ENCODE peak calls at places on chromosomes 12 and 14, in eight cellular contexts. Z, J, X, F, C, H, B and G are unnamed samples.

GRCh38 chr12:122870867-122871664 is 24.9 kb downstream of the VPS37B start:
- DNase-seq in H (no peak), B (peak; percentile 72), C (peak; percentile 37), F (peak; percentile 76), X (peak; percentile 43), Z (peak; percentile 52), J (no peak), G (peak; percentile 88)

GRCh38 chr12:6367065-6367968 is 8.0 kb downstream of the SCNN1A start:
- DNase-seq in H (no peak), C (no peak), B (no peak), Z (peak; percentile 49), J (no peak), F (peak; percentile 52), X (no peak), G (no peak)

GRCh38 chr12:132660047-132660446 is 27.1 kb downstream of the POLE start:
- DNase-seq in Z (no peak), J (no peak), X (no peak), C (no peak), B (peak; percentile 32), H (no peak), F (no peak), G (no peak)

GRCh38 chr14:99259327-99259726 is 12.7 kb downstream of the BCL11B start:
- DNase-seq in X (no peak), B (no peak), Z (no peak), H (no peak), C (no peak), J (no peak), F (no peak), G (peak; percentile 57)

GRCh38 chr14:53331247-53331646 is 178.1 kb upstream of the DDHD1 start:
- DNase-seq in F (peak; percentile 51), H (no peak), B (no peak), Z (peak; percentile 86), C (no peak), X (peak; percentile 78), J (no peak), G (no peak)

GRCh38 chr14:81435578-81436295 is 35.6 kb upstream of the STON2 start:
- DNase-seq in X (no peak), B (peak; percentile 73), C (peak; percentile 48), F (peak; percentile 28), Z (peak; percentile 23), J (peak; percentile 54), H (peak; percentile 75), G (peak; percentile 89)

GRCh38 chr12:117473856-117474255 is 112.4 kb upstream of the NOS1 start:
- DNase-seq in X (no peak), F (no peak), B (no peak), Z (no peak), C (no peak), H (no peak), J (no peak), G (no peak)

GRCh38 chr12:52338241-52338960 is 17.2 kb upstream of the KRT83 start:
- DNase-seq in B (no peak), J (no peak), C (no peak), X (no peak), H (no peak), Z (no peak), F (no peak), G (no peak)

GRCh38 chr12:47039079-47039478 is 40.3 kb upstream of the PCED1B start:
- DNase-seq in Z (no peak), F (no peak), X (no peak), J (no peak), H (no peak), C (no peak), B (no peak), G (no peak)

GRCh38 chr12:119683413-119683812 is 15.5 kb downstream of the PRKAB1 start:
- DNase-seq in J (no peak), X (peak; percentile 11), B (no peak), F (peak; percentile 44), C (no peak), Z (peak; percentile 59), H (no peak), G (no peak)

GRCh38 chr14:100692256-100692655 is 34.4 kb upstream of the DLK1 start:
- DNase-seq in X (no peak), F (no peak), H (no peak), B (no peak), Z (no peak), J (no peak), C (no peak), G (no peak)

GRCh38 chr12:2844786-2845185 is 10.0 kb upstream of the NRIP2 start:
- DNase-seq in X (peak; percentile 54), C (no peak), J (no peak), H (no peak), F (no peak), B (no peak), Z (no peak), G (no peak)

GRCh38 chr14:34053666-34054065 is 102.8 kb upstream of the EGLN3 start:
- DNase-seq in B (no peak), C (no peak), F (peak; percentile 77), X (no peak), Z (peak; percentile 18), H (peak; percentile 61), J (peak; percentile 51), G (no peak)

GRCh38 chr14:33839193-33840076 is 111.4 kb downstream of the EGLN3 start:
- DNase-seq in F (peak; percentile 62), X (peak; percentile 37), J (peak; percentile 38), B (no peak), H (peak; percentile 47), Z (peak; percentile 63), C (peak; percentile 61), G (no peak)

GRCh38 chr14:89672636-89673279 is 255.7 kb upstream of the FOXN3 start:
- DNase-seq in X (peak; percentile 17), B (no peak), J (no peak), Z (no peak), H (no peak), F (peak; percentile 16), C (no peak), G (no peak)

GRCh38 chr12:22573181-22573580 is 28.8 kb upstream of the C2CD5 start:
- DNase-seq in Z (no peak), C (no peak), X (no peak), B (no peak), J (no peak), F (no peak), H (no peak), G (no peak)

GRCh38 chr12:79006306-79006705 is 141.7 kb downstream of the SYT1 start:
- DNase-seq in B (no peak), C (no peak), Z (peak; percentile 54), X (peak; percentile 2), J (no peak), H (no peak), F (peak; percentile 25), G (no peak)

GRCh38 chr12:7638064-7638763 is 27.5 kb downstream of the APOBEC1 start:
- DNase-seq in Z (no peak), B (no peak), H (no peak), C (no peak), F (no peak), J (no peak), X (no peak), G (no peak)
- H3K4me3 ChIP-seq in Z (no peak overlapping the region), B (no peak overlapping the region), H (no peak overlapping the region), C (peak overlapping the region; percentile 43), F (no peak overlapping the region), J (no peak overlapping the region), X (peak overlapping the region; percentile 3), G (no peak overlapping the region)

GRCh38 chr12:70784042-70784668 is 136.4 kb downstream of the PTPRR start:
- DNase-seq in H (no peak), J (no peak), C (no peak), F (no peak), B (peak; percentile 49), Z (no peak), X (no peak), G (no peak)
- TF ChIP-seq CTCF in H (no peak), J (no peak), C (no peak), F (no peak), B (no peak), Z (no peak), X (no peak), G (no peak)

GRCh38 chr14:95533391-95533821 is 1.4 kb upstream of the GLRX5 start:
- DNase-seq in F (peak; percentile 51), X (peak; percentile 65), C (no peak), J (no peak), B (no peak), H (no peak), Z (peak; percentile 67), G (no peak)

GRCh38 chr14:95533822-95534221 is 1.0 kb upstream of the GLRX5 start:
- DNase-seq in J (no peak), X (no peak), Z (no peak), H (no peak), F (no peak), C (peak; percentile 30), B (peak; percentile 59), G (no peak)

GRCh38 chr14:95530461-95531170 is 4.2 kb upstream of the GLRX5 start:
- DNase-seq in X (no peak), H (no peak), F (no peak), Z (no peak), C (no peak), J (no peak), B (no peak), G (no peak)

GRCh38 chr14:95529242-95529641 is 5.6 kb upstream of the GLRX5 start:
- DNase-seq in Z (no peak), C (no peak), H (no peak), X (no peak), J (peak; percentile 69), B (no peak), F (no peak), G (peak; percentile 65)

DNA sequence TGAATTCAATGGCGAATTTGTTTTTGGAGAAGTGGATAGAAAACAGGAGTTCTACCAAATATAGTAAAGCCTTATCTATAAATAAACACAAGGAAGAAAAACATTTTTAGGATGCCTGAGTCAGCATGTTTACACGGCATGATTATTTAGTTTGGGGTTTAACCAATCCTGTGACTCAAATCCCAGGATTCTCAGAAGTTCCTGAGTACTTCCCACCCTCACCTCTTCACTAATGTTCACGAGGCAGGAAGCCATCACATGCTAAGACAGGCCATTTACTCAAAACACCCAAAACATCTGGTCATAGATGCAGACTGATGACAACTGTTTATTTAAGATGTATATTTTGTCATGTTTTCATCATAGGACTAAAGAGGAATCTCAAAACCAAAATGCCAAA is 3.4 kb upstream of the GLRX5 start:
- DNase-seq in F (peak; percentile 84), B (no peak), X (peak; percentile 83), Z (peak; percentile 91), C (no peak), J (no peak), H (no peak), G (no peak)
- H3K4me3 ChIP-seq in F (no peak overlapping the region), B (no peak overlapping the region), X (no peak overlapping the region), Z (no peak overlapping the region), C (no peak overlapping the region), J (no peak overlapping the region), H (no peak overlapping the region), G (no peak overlapping the region)

GRCh38 chr12:60693019-60693626 is 1097.3 kb downstream of the SLC16A7 start:
- DNase-seq in Z (peak; percentile 5), X (peak; percentile 24), J (no peak), H (no peak), F (no peak), B (no peak), C (no peak), G (no peak)

GRCh38 chr12:60684988-60685655 is 1089.3 kb downstream of the SLC16A7 start:
- DNase-seq in X (no peak), F (no peak), J (no peak), B (no peak), Z (peak; percentile 9), H (no peak), C (no peak), G (no peak)

DNA sequence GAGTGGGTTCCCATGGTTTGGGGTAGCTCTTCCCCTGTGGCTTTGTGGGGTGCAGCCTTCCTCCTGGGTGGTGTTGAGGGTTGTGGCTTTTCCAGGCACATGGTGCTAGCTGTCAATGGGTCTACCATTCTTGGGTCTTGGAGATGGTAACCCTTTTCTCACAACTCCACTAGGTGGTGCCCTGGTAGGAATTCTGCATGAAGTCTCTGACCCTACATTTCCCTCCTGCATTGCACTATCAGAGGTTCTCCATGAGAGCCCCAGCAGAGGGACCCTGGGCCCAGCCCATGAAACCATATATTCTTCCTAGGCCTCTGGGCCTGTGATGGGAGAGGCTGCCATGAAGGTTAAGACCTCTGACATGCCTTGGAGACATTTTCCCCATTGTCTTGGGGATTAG is 1093.3 kb downstream of the SLC16A7 start:
- DNase-seq in F (no peak), X (no peak), Z (no peak), C (no peak), J (no peak), B (no peak), H (no peak), G (no peak)
- TF ChIP-seq CTCF in F (no peak), X (no peak), Z (no peak), C (no peak), J (no peak), B (no peak), H (no peak), G (no peak)